ENCODE peak calls at places on chromosomes 11 and 22, in eight cellular contexts. One of them, this sample, is unnamed.

GRCh38 chr11:117923773-117924172 is 5.4 kb downstream of the TMPRSS13 start:
- DNase-seq in neural progenitor cell: no peak
- DNase-seq in IMR-90: no peak
- DNase-seq in sigmoid colon: peak
- DNase-seq in DND-41: no peak
- DNase-seq in AG04450: no peak
- DNase-seq in heart left ventricle: no peak
- DNase-seq in GM12865: no peak
- DNase-seq in this sample: no peak

GRCh38 chr11:134863294-134863693 is 451.3 kb upstream of the B3GAT1 start:
- DNase-seq in neural progenitor cell: no peak
- DNase-seq in IMR-90: no peak
- DNase-seq in sigmoid colon: no peak
- DNase-seq in DND-41: no peak
- DNase-seq in AG04450: no peak
- DNase-seq in heart left ventricle: no peak
- DNase-seq in GM12865: no peak
- DNase-seq in this sample: no peak

GRCh38 chr11:1301220-1302000 is 8.0 kb downstream of the TOLLIP start:
- DNase-seq in neural progenitor cell: no peak
- DNase-seq in IMR-90: no peak
- DNase-seq in sigmoid colon: no peak
- DNase-seq in DND-41: no peak
- DNase-seq in AG04450: no peak
- DNase-seq in heart left ventricle: no peak
- DNase-seq in GM12865: no peak
- DNase-seq in this sample: no peak

GRCh38 chr11:2262301-2263011 is 7.9 kb downstream of the ASCL2 start:
- DNase-seq in neural progenitor cell: no peak
- DNase-seq in IMR-90: no peak
- DNase-seq in sigmoid colon: no peak
- DNase-seq in DND-41: no peak
- DNase-seq in AG04450: no peak
- DNase-seq in heart left ventricle: no peak
- DNase-seq in GM12865: no peak
- DNase-seq in this sample: no peak

GRCh38 chr22:17869285-17870096 is 95.2 kb upstream of the BID start:
- DNase-seq in neural progenitor cell: no peak
- DNase-seq in IMR-90: no peak
- DNase-seq in sigmoid colon: no peak
- DNase-seq in DND-41: no peak
- DNase-seq in AG04450: no peak
- DNase-seq in heart left ventricle: no peak
- DNase-seq in GM12865: no peak
- DNase-seq in this sample: no peak

GRCh38 chr11:65493367-65494176 is 5.3 kb upstream of the MALAT1 start:
- DNase-seq in neural progenitor cell: peak
- DNase-seq in IMR-90: peak
- DNase-seq in sigmoid colon: peak
- DNase-seq in DND-41: no peak
- DNase-seq in AG04450: no peak
- DNase-seq in heart left ventricle: peak
- DNase-seq in GM12865: peak
- DNase-seq in this sample: peak

GRCh38 chr11:17291710-17292109 is 15.2 kb downstream of the NUCB2 start:
- DNase-seq in neural progenitor cell: no peak
- DNase-seq in IMR-90: no peak
- DNase-seq in sigmoid colon: no peak
- DNase-seq in DND-41: no peak
- DNase-seq in AG04450: no peak
- DNase-seq in heart left ventricle: no peak
- DNase-seq in GM12865: no peak
- DNase-seq in this sample: no peak

GRCh38 chr22:46012182-46012880 is 35.4 kb upstream of the WNT7B start:
- DNase-seq in neural progenitor cell: no peak
- DNase-seq in IMR-90: no peak
- DNase-seq in sigmoid colon: peak
- DNase-seq in DND-41: no peak
- DNase-seq in AG04450: no peak
- DNase-seq in heart left ventricle: no peak
- DNase-seq in GM12865: no peak
- DNase-seq in this sample: peak

GRCh38 chr22:19942071-19942885 is 660 bp upstream of the TXNRD2 start:
- DNase-seq in neural progenitor cell: no peak
- DNase-seq in IMR-90: peak
- DNase-seq in sigmoid colon: peak
- DNase-seq in DND-41: peak
- DNase-seq in AG04450: no peak
- DNase-seq in heart left ventricle: peak
- DNase-seq in GM12865: peak
- DNase-seq in this sample: no peak

GRCh38 chr11:102794382-102794781 is 3.6 kb downstream of the MMP1 start:
- DNase-seq in neural progenitor cell: peak
- DNase-seq in IMR-90: peak
- DNase-seq in sigmoid colon: no peak
- DNase-seq in DND-41: peak
- DNase-seq in AG04450: no peak
- DNase-seq in heart left ventricle: no peak
- DNase-seq in GM12865: peak
- DNase-seq in this sample: no peak

GRCh38 chr11:101321222-101321621 is 191.6 kb upstream of the PGR start:
- DNase-seq in neural progenitor cell: peak
- DNase-seq in IMR-90: no peak
- DNase-seq in sigmoid colon: no peak
- DNase-seq in DND-41: no peak
- DNase-seq in AG04450: no peak
- DNase-seq in heart left ventricle: no peak
- DNase-seq in GM12865: no peak
- DNase-seq in this sample: no peak

GRCh38 chr11:101326141-101326540 is 196.5 kb upstream of the PGR start:
- DNase-seq in neural progenitor cell: no peak
- DNase-seq in IMR-90: no peak
- DNase-seq in sigmoid colon: no peak
- DNase-seq in DND-41: no peak
- DNase-seq in AG04450: no peak
- DNase-seq in heart left ventricle: no peak
- DNase-seq in GM12865: no peak
- DNase-seq in this sample: no peak

GRCh38 chr11:101327908-101328307 is 198.3 kb upstream of the PGR start:
- DNase-seq in neural progenitor cell: no peak
- DNase-seq in IMR-90: peak
- DNase-seq in sigmoid colon: no peak
- DNase-seq in DND-41: no peak
- DNase-seq in AG04450: no peak
- DNase-seq in heart left ventricle: no peak
- DNase-seq in GM12865: no peak
- DNase-seq in this sample: no peak

DNA sequence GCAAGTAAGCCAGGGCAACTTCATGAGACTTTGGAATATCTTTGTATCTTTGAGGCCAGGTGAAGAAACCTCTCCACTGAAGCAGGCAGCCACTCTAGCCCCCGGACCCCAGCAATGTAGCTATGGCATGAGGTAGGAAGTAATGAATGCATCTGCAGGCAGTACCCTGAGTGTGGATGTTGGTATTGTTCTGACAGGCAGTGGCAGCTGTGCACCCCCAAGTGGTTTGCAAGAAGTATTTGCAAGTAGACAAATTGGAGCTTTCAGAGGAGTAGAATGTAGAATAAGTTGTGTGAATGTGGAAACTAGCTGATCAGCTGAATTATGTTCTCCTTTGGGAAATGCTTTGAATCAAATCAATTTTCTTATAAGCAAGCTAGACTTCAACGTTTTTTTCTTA is 194.4 kb upstream of the PGR start:
- DNase-seq in neural progenitor cell: peak
- DNase-seq in IMR-90: no peak
- DNase-seq in sigmoid colon: no peak
- DNase-seq in DND-41: no peak
- DNase-seq in AG04450: no peak
- DNase-seq in heart left ventricle: no peak
- DNase-seq in GM12865: peak
- DNase-seq in this sample: no peak
- TF ChIP-seq CTCF in neural progenitor cell: peak
- TF ChIP-seq CTCF in IMR-90: no peak
- TF ChIP-seq CTCF in sigmoid colon: peak
- TF ChIP-seq CTCF in DND-41: no peak
- TF ChIP-seq CTCF in AG04450: no peak
- TF ChIP-seq CTCF in heart left ventricle: peak
- TF ChIP-seq CTCF in GM12865: no peak
- TF ChIP-seq CTCF in this sample: no peak

DNA sequence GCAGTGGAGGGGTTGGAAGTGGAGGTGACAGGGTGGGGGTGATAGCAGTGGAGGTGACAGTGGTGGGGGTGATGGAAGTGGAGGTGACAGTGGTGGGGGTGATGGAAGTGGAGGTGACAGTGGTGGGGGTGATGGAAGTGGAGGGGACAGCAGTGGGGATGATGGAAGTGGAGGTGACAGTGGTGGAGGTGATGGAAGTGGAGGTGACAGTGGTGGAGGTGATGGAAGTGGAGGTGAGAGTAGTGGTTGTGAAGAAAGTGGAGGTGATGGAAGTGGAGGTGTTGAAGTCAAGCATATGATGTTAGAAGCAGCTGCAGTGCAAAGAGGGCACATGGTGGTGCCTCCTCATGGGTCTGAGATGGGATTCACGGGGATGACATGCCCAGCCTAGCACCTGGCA is 141.5 kb downstream of the CACNA1I start:
- DNase-seq in neural progenitor cell: no peak
- DNase-seq in IMR-90: no peak
- DNase-seq in sigmoid colon: no peak
- DNase-seq in DND-41: no peak
- DNase-seq in AG04450: no peak
- DNase-seq in heart left ventricle: no peak
- DNase-seq in GM12865: no peak
- DNase-seq in this sample: no peak
- TF ChIP-seq CTCF in neural progenitor cell: no peak
- TF ChIP-seq CTCF in IMR-90: no peak
- TF ChIP-seq CTCF in sigmoid colon: no peak
- TF ChIP-seq CTCF in DND-41: no peak
- TF ChIP-seq CTCF in AG04450: no peak
- TF ChIP-seq CTCF in heart left ventricle: no peak
- TF ChIP-seq CTCF in GM12865: no peak
- TF ChIP-seq CTCF in this sample: no peak

GRCh38 chr11:36066891-36067290 is 123.0 kb downstream of the LDLRAD3 start:
- DNase-seq in neural progenitor cell: no peak
- DNase-seq in IMR-90: no peak
- DNase-seq in sigmoid colon: no peak
- DNase-seq in DND-41: no peak
- DNase-seq in AG04450: no peak
- DNase-seq in heart left ventricle: no peak
- DNase-seq in GM12865: no peak
- DNase-seq in this sample: no peak

GRCh38 chr11:36073411-36074203 is 129.7 kb downstream of the LDLRAD3 start:
- DNase-seq in neural progenitor cell: peak
- DNase-seq in IMR-90: peak
- DNase-seq in sigmoid colon: no peak
- DNase-seq in DND-41: no peak
- DNase-seq in AG04450: peak
- DNase-seq in heart left ventricle: peak
- DNase-seq in GM12865: peak
- DNase-seq in this sample: peak

GRCh38 chr11:36070215-36070976 is 126.5 kb downstream of the LDLRAD3 start:
- DNase-seq in neural progenitor cell: no peak
- DNase-seq in IMR-90: no peak
- DNase-seq in sigmoid colon: no peak
- DNase-seq in DND-41: no peak
- DNase-seq in AG04450: no peak
- DNase-seq in heart left ventricle: no peak
- DNase-seq in GM12865: no peak
- DNase-seq in this sample: no peak

GRCh38 chr11:36071917-36072500 is 128.1 kb downstream of the LDLRAD3 start:
- DNase-seq in neural progenitor cell: no peak
- DNase-seq in IMR-90: no peak
- DNase-seq in sigmoid colon: no peak
- DNase-seq in DND-41: no peak
- DNase-seq in AG04450: no peak
- DNase-seq in heart left ventricle: no peak
- DNase-seq in GM12865: no peak
- DNase-seq in this sample: no peak

DNA sequence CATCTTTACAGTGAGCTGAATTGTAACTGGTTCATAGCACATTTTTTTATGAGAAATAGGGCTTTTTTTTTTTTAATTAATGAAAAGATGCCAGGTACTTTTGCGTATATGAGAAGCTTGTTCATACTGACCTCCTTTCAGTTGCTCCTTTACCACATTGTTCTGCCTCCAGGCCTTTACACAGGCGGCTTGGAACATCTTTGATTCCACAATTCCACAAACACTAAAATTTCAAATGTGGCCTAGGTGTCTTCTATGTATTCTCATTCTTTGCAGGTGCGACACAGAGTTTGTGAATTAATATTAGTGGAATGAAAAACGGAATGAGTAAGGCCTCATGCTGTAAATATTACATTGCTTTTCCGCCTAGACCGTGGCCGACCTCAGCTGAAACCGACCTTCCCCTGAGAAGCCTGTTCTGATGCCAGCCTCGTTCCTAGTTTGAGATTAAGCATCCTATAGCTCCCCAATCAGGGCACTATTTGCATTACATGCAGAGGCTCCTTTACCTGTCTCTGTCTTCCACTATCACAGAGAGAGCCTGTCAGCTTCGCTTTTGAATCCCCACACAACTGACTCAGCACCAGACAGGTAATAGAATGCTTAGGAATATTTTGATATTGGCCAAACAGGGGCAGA is 125.8 kb downstream of the LDLRAD3 start:
- DNase-seq in neural progenitor cell: peak
- DNase-seq in IMR-90: no peak
- DNase-seq in sigmoid colon: no peak
- DNase-seq in DND-41: no peak
- DNase-seq in AG04450: no peak
- DNase-seq in heart left ventricle: no peak
- DNase-seq in GM12865: peak
- DNase-seq in this sample: no peak
- TF ChIP-seq CTCF in neural progenitor cell: peak
- TF ChIP-seq CTCF in IMR-90: no peak
- TF ChIP-seq CTCF in sigmoid colon: no peak
- TF ChIP-seq CTCF in DND-41: no peak
- TF ChIP-seq CTCF in AG04450: no peak
- TF ChIP-seq CTCF in heart left ventricle: no peak
- TF ChIP-seq CTCF in GM12865: peak
- TF ChIP-seq CTCF in this sample: no peak

GRCh38 chr11:4543561-4543960 is 1.4 kb upstream of the OR52M1 start:
- DNase-seq in neural progenitor cell: no peak
- DNase-seq in IMR-90: no peak
- DNase-seq in sigmoid colon: no peak
- DNase-seq in DND-41: no peak
- DNase-seq in AG04450: no peak
- DNase-seq in heart left ventricle: no peak
- DNase-seq in GM12865: no peak
- DNase-seq in this sample: no peak

GRCh38 chr11:4544891-4545290 is at the start of gene OR52M1:
- DNase-seq in neural progenitor cell: no peak
- DNase-seq in IMR-90: no peak
- DNase-seq in sigmoid colon: no peak
- DNase-seq in DND-41: no peak
- DNase-seq in AG04450: no peak
- DNase-seq in heart left ventricle: no peak
- DNase-seq in GM12865: no peak
- DNase-seq in this sample: no peak

GRCh38 chr11:4541071-4541470 is 3.9 kb upstream of the OR52M1 start:
- DNase-seq in neural progenitor cell: no peak
- DNase-seq in IMR-90: no peak
- DNase-seq in sigmoid colon: no peak
- DNase-seq in DND-41: no peak
- DNase-seq in AG04450: no peak
- DNase-seq in heart left ventricle: no peak
- DNase-seq in GM12865: no peak
- DNase-seq in this sample: no peak

GRCh38 chr11:4539603-4540219 is 5.3 kb upstream of the OR52M1 start:
- DNase-seq in neural progenitor cell: peak
- DNase-seq in IMR-90: peak
- DNase-seq in sigmoid colon: no peak
- DNase-seq in DND-41: peak
- DNase-seq in AG04450: peak
- DNase-seq in heart left ventricle: peak
- DNase-seq in GM12865: peak
- DNase-seq in this sample: peak
- TF ChIP-seq CTCF in neural progenitor cell: peak
- TF ChIP-seq CTCF in IMR-90: peak
- TF ChIP-seq CTCF in sigmoid colon: peak
- TF ChIP-seq CTCF in DND-41: peak
- TF ChIP-seq CTCF in AG04450: peak
- TF ChIP-seq CTCF in heart left ventricle: peak
- TF ChIP-seq CTCF in GM12865: peak
- TF ChIP-seq CTCF in this sample: peak